ENCODE peak calls at places on chromosomes 16 and 17, in five cellular contexts. I is bronchial epithelial cell, V is neural progenitor cell, B is epithelial cell of esophagus, G is cardiac muscle cell. L is an unnamed sample.

GRCh38 chr16:50602531-50603205 is 54.5 kb downstream of the NKD1 start:
- DNase-seq in I (peak), V (no peak), B (peak), G (no peak), L (no peak)

GRCh38 chr17:47240806-47241205 is 12.8 kb upstream of the ITGB3 start:
- DNase-seq in I (no peak), V (no peak), B (no peak), G (no peak), L (no peak)

GRCh38 chr17:42179911-42180410 is 981 bp downstream of the KCNH4 start:
- DNase-seq in I (no peak), V (peak), B (peak), G (peak), L (no peak)

GRCh38 chr17:29176500-29177351 is 3.5 kb downstream of the MYO18A start:
- DNase-seq in I (peak), V (peak), B (peak), G (peak), L (peak)

GRCh38 chr17:17076066-17076465 is 33.8 kb downstream of the MPRIP start:
- DNase-seq in I (no peak), V (no peak), B (no peak), G (no peak), L (no peak)

GRCh38 chr17:50550661-50551432 is 3.9 kb downstream of the SPATA20 start:
- DNase-seq in I (peak), V (peak), B (peak), G (peak), L (peak)

GRCh38 chr17:78383725-78384471 is 5.4 kb downstream of the PGS1 start:
- DNase-seq in I (peak), V (no peak), B (peak), G (peak), L (peak)

GRCh38 chr17:51029568-51030463 is 90.9 kb downstream of the SPAG9 start:
- DNase-seq in I (no peak), V (no peak), B (no peak), G (peak), L (peak)

GRCh38 chr16:53922067-53922804 is 218.3 kb downstream of the FTO start:
- DNase-seq in I (no peak), V (no peak), B (no peak), G (no peak), L (no peak)

L was measured in fibroblast of gingiva.